ENCODE peak calls at places on chromosome 9, in eight cellular contexts. K, G, E, Y, L, M, F and O are unnamed samples.

GRCh38 chr9:138111607-138112006 is 234.0 kb downstream of the CACNA1B start:
- DNase-seq in K (no peak), Y (peak), G (no peak), E (no peak), F (no peak), L (no peak), M (peak), O (no peak)

GRCh38 chr9:115981011-115981410 is 172.6 kb upstream of the PAPPA start:
- DNase-seq in E (no peak), M (no peak), L (no peak), F (no peak), G (no peak), Y (no peak), K (no peak), O (no peak)

GRCh38 chr9:71816782-71817549 is 48.7 kb upstream of the CEMIP2 start:
- DNase-seq in Y (no peak), G (no peak), L (no peak), F (no peak), E (no peak), K (no peak), M (peak), O (no peak)

GRCh38 chr9:37752646-37753488 is 738 bp upstream of the TRMT10B start:
- DNase-seq in F (no peak), L (no peak), E (no peak), G (no peak), Y (no peak), K (no peak), M (no peak), O (no peak)

GRCh38 chr9:98453589-98454311 is 198.3 kb upstream of the TBC1D2 start:
- DNase-seq in K (no peak), Y (no peak), G (peak), L (peak), M (no peak), E (no peak), F (no peak), O (no peak)

GRCh38 chr9:22240619-22241018 is 206.0 kb upstream of the DMRTA1 start:
- DNase-seq in L (peak), E (no peak), K (no peak), M (no peak), Y (no peak), G (peak), F (no peak), O (no peak)

GRCh38 chr9:94950733-94951590 is 224.5 kb downstream of the AOPEP start:
- DNase-seq in K (no peak), L (peak), Y (no peak), G (peak), M (no peak), E (no peak), F (peak), O (no peak)

GRCh38 chr9:18666987-18667772 is 193.2 kb downstream of the ADAMTSL1 start:
- DNase-seq in E (no peak), F (no peak), K (no peak), L (peak), M (no peak), Y (no peak), G (peak), O (no peak)

GRCh38 chr9:71592400-71592799 is 175.9 kb downstream of the CEMIP2 start:
- DNase-seq in M (no peak), F (no peak), L (peak), E (no peak), K (no peak), Y (no peak), G (peak), O (no peak)

GRCh38 chr9:20243866-20244647 is 378.2 kb downstream of the MLLT3 start:
- DNase-seq in L (no peak), Y (no peak), M (no peak), E (no peak), G (no peak), K (no peak), F (no peak), O (no peak)

GRCh38 chr9:106933470-106933869 is 70.5 kb downstream of the ZNF462 start:
- DNase-seq in Y (no peak), G (no peak), F (no peak), L (no peak), M (no peak), E (no peak), K (no peak), O (no peak)
- H3K27ac ChIP-seq in Y (no peak), G (no peak), F (no peak), L (no peak), M (no peak), E (no peak), K (no peak), O (no peak)

DNA sequence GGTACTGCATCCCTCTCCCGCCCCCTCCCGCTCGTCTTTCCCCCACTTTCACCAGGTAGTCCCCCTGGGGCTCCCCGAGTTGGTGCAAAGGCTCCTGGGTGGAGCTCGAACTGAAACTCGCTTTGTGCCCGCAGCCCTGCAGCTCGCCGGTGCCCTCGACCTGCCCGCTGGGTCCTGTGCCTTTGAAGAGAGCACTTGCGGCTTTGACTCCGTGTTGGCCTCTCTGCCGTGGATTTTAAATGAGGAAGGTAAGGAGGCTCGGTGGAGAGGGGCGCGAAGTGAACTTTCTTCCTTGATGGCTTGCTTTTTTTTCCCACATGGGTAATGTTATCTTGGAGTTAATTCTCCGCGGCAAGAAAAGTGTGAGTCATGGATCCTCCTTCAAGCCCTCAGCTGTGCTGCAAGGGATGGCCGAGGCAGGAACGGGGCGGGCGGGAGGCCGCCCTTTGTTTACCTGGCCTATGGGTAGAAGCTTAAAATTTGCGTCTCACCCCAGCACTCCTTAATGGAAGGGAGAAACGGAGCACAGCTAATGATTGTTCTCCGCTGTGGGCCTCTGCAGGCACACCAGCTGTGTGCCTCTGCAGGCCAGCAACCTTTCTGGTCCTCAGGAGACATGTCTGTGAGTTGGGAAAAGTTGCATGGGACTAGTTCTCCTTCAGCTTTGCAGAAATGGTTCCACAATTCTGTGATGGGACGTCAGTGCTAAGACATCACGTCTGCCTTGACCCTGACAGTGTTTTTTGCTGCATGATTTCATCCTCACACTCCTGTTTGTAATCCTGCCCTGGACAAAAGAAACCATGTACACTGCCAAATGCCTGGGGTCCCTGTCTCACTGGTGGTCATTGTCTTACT is 1.0 kb downstream of the MAMDC2 start:
- DNase-seq in E (no peak), F (peak), M (no peak), K (peak), L (peak), G (peak), Y (no peak), O (no peak)
- H3K27ac ChIP-seq in E (no peak), F (peak), M (peak), K (peak), L (no peak), G (no peak), Y (no peak), O (no peak)

GRCh38 chr9:32161720-32162119 is 222.7 kb upstream of the ACO1 start:
- DNase-seq in L (no peak), G (no peak), M (no peak), E (no peak), K (no peak), Y (no peak), F (no peak), O (no peak)
- H3K27ac ChIP-seq in L (no peak), G (no peak), M (no peak), E (no peak), K (no peak), Y (no peak), F (no peak), O (no peak)

DNA sequence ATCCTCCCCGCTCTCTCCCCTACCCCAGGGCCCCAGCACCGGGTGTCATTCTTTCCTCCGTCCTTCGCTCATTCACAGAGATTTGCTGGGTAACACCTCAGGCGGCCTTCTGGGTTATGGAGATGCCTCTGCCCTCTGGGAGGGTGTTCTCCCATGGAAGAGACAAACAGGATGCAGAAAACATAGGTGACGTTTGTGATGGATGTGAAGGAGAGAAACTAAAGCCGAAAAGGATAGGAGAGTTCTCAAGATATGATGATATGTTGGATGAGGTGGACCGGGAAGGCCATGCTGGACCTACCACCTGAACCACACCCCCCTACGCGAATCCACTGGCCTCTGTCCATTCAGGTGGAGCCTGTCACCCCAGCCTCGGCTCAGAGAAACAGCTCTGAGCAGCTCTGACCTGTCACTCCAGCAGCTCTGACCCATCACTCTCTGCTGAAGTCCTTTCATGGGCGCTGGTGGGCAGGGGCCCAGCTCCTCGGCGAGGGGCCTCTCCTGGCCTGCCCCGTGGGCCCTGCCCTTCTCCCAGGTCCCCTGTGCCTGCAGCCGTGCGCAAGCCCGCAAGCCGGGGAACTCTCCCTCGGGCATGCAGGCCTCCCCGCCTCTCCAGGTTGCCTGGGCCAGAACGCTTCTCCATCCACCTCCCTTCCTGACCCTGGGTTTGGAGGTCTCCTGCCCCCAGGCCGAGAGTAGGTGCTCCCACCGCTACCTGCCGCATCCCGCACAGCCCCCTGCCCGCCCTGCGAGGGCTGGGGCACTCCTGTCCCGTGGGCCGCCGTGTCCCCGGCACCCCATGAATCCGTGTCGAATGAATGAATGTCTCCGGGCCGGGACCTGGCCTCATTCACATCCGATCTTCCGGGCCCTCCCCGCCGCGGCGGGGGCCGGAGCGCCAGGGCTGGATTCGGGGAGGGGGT is 717 bp upstream of the NCS1 start:
- DNase-seq in K (no peak), L (no peak), G (no peak), M (no peak), F (no peak), Y (no peak), E (no peak), O (no peak)
- H3K27ac ChIP-seq in K (peak), L (peak), G (no peak), M (no peak), F (peak), Y (no peak), E (no peak), O (peak)